ENCODE peak calls at places on chromosomes 16 and 17, in eight cellular contexts. Q is fibroblast of the aortic adventitia; S is CD4-positive, alpha-beta T cell; R is GM23338; Y is esophagus squamous epithelium; B is Peyer's patch; I is PC-9; L is neural crest cell. O is an unnamed sample.
A peak's percentile ranks its signal among the peaks of the same experiment; 100 is the strongest.

GRCh38 chr17:15262291-15263205 is 2.6 kb downstream of the PMP22 start:
- DNase-seq in Y (peak; percentile 28), I (no peak), Q (peak; percentile 94), B (peak; percentile 35), L (peak; percentile 27), S (no peak), R (peak; percentile 69), O (peak; percentile 83)

GRCh38 chr16:23920446-23920845 is 84.7 kb downstream of the PRKCB start:
- DNase-seq in I (no peak), L (no peak), Y (no peak), R (no peak), Q (no peak), B (no peak), S (no peak), O (no peak)

GRCh38 chr16:11793840-11794239 is 3.2 kb downstream of the ZC3H7A start:
- DNase-seq in L (no peak), B (no peak), R (no peak), Y (no peak), I (no peak), Q (peak; percentile 27), S (no peak), O (no peak)

GRCh38 chr17:48542114-48542955 is 2.6 kb downstream of the HOXB2 start:
- DNase-seq in S (peak; percentile 26), I (no peak), R (peak; percentile 35), B (no peak), L (no peak), Y (no peak), Q (no peak), O (no peak)

GRCh38 chr17:41278176-41278955 is 2.9 kb downstream of the KRTAP9-7 start:
- DNase-seq in Y (no peak), L (no peak), B (no peak), R (no peak), S (no peak), I (no peak), Q (no peak), O (no peak)

GRCh38 chr17:82772026-82772425 is 20.2 kb downstream of the TBCD start:
- DNase-seq in L (no peak), S (no peak), B (no peak), Y (no peak), Q (peak; percentile 74), I (peak; percentile 58), R (no peak), O (peak; percentile 36)

GRCh38 chr16:391885-392335 is 5.1 kb upstream of the NME4 start:
- DNase-seq in L (peak; percentile 79), R (peak; percentile 86), S (peak; percentile 74), Y (no peak), I (peak; percentile 82), B (peak; percentile 48), Q (peak; percentile 70), O (no peak)

GRCh38 chr16:35574454-35575431 is 2115.3 kb downstream of the TP53TG3F start:
- DNase-seq in B (no peak), S (no peak), R (no peak), I (no peak), Y (no peak), Q (no peak), L (no peak), O (no peak)

GRCh38 chr16:4537376-4538066 is 1.1 kb downstream of the CDIP1 start:
- DNase-seq in S (no peak), Y (no peak), Q (no peak), R (peak; percentile 80), I (no peak), L (no peak), B (peak; percentile 21), O (no peak)

GRCh38 chr16:48124266-48124665 is 31.5 kb downstream of the ABCC12 start:
- DNase-seq in L (no peak), Q (no peak), Y (no peak), I (no peak), S (no peak), B (no peak), R (no peak), O (no peak)

GRCh38 chr17:33033176-33033575 is 41.5 kb downstream of the SPACA3 start:
- DNase-seq in R (no peak), Y (no peak), I (no peak), Q (no peak), L (no peak), B (no peak), S (no peak), O (no peak)

GRCh38 chr16:1884155-1884760 is 12.3 kb upstream of the MEIOB start:
- DNase-seq in L (no peak), Y (no peak), B (no peak), I (no peak), Q (no peak), S (no peak), R (peak; percentile 54), O (no peak)

GRCh38 chr17:73284906-73285602 is 23.4 kb upstream of the CPSF4L start:
- DNase-seq in I (no peak), R (no peak), L (no peak), S (no peak), B (no peak), Y (no peak), Q (no peak), O (no peak)

GRCh38 chr16:25709182-25709581 is 17.4 kb downstream of the HS3ST4 start:
- DNase-seq in Y (no peak), B (no peak), R (peak; percentile 13), S (no peak), L (no peak), I (no peak), Q (no peak), O (no peak)

GRCh38 chr16:66290431-66290830 is 76.1 kb upstream of the CDH5 start:
- DNase-seq in S (no peak), B (no peak), Y (no peak), L (no peak), Q (no peak), R (no peak), I (no peak), O (no peak)

GRCh38 chr17:8563024-8563776 is 67.3 kb downstream of the MYH10 start:
- DNase-seq in B (no peak), R (no peak), Y (no peak), L (no peak), Q (no peak), S (no peak), I (no peak), O (no peak)

GRCh38 chr17:13583996-13584700 is 17.6 kb downstream of the HS3ST3A1 start:
- DNase-seq in Y (no peak), Q (no peak), S (no peak), R (no peak), B (no peak), L (no peak), I (no peak), O (no peak)

GRCh38 chr17:82983510-82984248 is 95.7 kb upstream of the METRNL start:
- DNase-seq in Y (no peak), R (no peak), S (no peak), I (no peak), B (no peak), L (no peak), Q (no peak), O (no peak)

GRCh38 chr16:74709477-74709877 is 8.8 kb upstream of the MLKL start:
- DNase-seq in Q (peak; percentile 78), R (peak; percentile 88), Y (no peak), B (peak; percentile 76), S (peak; percentile 77), L (peak; percentile 85), I (peak; percentile 81), O (peak; percentile 43)

GRCh38 chr17:56284501-56284900 is 131.2 kb downstream of the ANKFN1 start:
- DNase-seq in B (no peak), L (no peak), S (no peak), R (no peak), Q (no peak), Y (no peak), I (no peak), O (no peak)

GRCh38 chr17:72135546-72136325 is 14.9 kb downstream of the SOX9 start:
- DNase-seq in Q (peak; percentile 42), Y (no peak), S (no peak), B (no peak), I (no peak), L (no peak), R (no peak), O (no peak)

GRCh38 chr17:65698381-65699061 is 137.1 kb upstream of the AXIN2 start:
- DNase-seq in B (no peak), Y (no peak), I (no peak), R (peak; percentile 47), Q (peak; percentile 92), S (no peak), L (peak; percentile 10), O (no peak)

GRCh38 chr17:48732688-48733629 is 4.4 kb upstream of the HOXB13 start:
- DNase-seq in L (no peak), S (no peak), I (no peak), Y (no peak), Q (no peak), B (no peak), R (peak; percentile 78), O (no peak)

GRCh38 chr16:21638573-21638975 is 13.8 kb downstream of the IGSF6 start:
- DNase-seq in I (peak; percentile 88), Q (peak; percentile 49), R (no peak), B (no peak), Y (no peak), S (no peak), L (no peak), O (no peak)

GRCh38 chr17:20063665-20064648 is 54.8 kb downstream of the SPECC1 start:
- DNase-seq in B (peak; percentile 38), L (no peak), Q (peak; percentile 94), R (peak; percentile 27), I (peak; percentile 83), S (no peak), Y (no peak), O (peak; percentile 75)

GRCh38 chr16:74309789-74310781 is 13.5 kb downstream of the PSMD7 start:
- DNase-seq in Q (peak; percentile 67), R (peak; percentile 76), B (no peak), I (peak; percentile 53), S (no peak), L (no peak), Y (no peak), O (no peak)

GRCh38 chr16:4377573-4378146 is 6.0 kb downstream of the VASN start:
- DNase-seq in S (no peak), B (no peak), Y (no peak), L (no peak), R (peak; percentile 74), I (no peak), Q (no peak), O (no peak)

GRCh38 chr16:29990883-29991570 is 4.4 kb downstream of the HIRIP3 start:
- DNase-seq in B (no peak), S (no peak), Y (no peak), I (no peak), L (no peak), R (no peak), Q (no peak), O (no peak)
- TF ChIP-seq CTCF in B (no peak), S (no peak), Y (no peak), I (no peak), L (no peak), R (no peak), Q (no peak), O (no peak)

GRCh38 chr17:17445925-17446665 is 30.7 kb upstream of the MED9 start:
- DNase-seq in Q (peak; percentile 80), S (no peak), B (no peak), L (no peak), I (peak; percentile 99), Y (no peak), R (no peak), O (peak; percentile 86)
- TF ChIP-seq CTCF in Q (no peak), S (no peak), B (no peak), L (no peak), I (no peak), Y (no peak), R (no peak), O (no peak)

GRCh38 chr17:7393613-7394451 is 493 bp downstream of the PLSCR3 start:
- DNase-seq in Q (no peak), B (peak; percentile 64), I (no peak), Y (no peak), S (peak; percentile 69), R (peak; percentile 88), L (no peak), O (no peak)
- TF ChIP-seq CTCF in Q (peak; percentile 10), B (no peak), I (no peak), Y (no peak), S (no peak), R (peak; percentile 58), L (no peak), O (peak; percentile 9)

GRCh38 chr17:30821751-30822723 is 2.5 kb downstream of the CRLF3 start:
- DNase-seq in L (no peak), Y (no peak), B (no peak), R (peak; percentile 23), I (no peak), Q (no peak), S (no peak), O (no peak)
- TF ChIP-seq CTCF in L (no peak), Y (no peak), B (no peak), R (no peak), I (no peak), Q (no peak), S (no peak), O (no peak)